ENCODE peak calls at places on chromosomes 16 and 17, in six cellular contexts. B, V, D, R, Z and K are unnamed samples.

GRCh38 chr17:44610871-44611270 is 45.4 kb upstream of the MEIOC start:
- DNase-seq in B (no peak), V (no peak), D (no peak), R (no peak), Z (no peak), K (no peak)

GRCh38 chr17:63973930-63974593 is 1.3 kb upstream of the SCN4A start:
- DNase-seq in B (no peak), V (no peak), D (no peak), R (no peak), Z (no peak), K (no peak)

GRCh38 chr17:81579821-81580321 is 27.7 kb upstream of the FAAP100 start:
- DNase-seq in B (no peak), V (no peak), D (no peak), R (no peak), Z (no peak), K (no peak)

GRCh38 chr16:3158498-3159314 is 23.9 kb downstream of the ZNF213 start:
- DNase-seq in B (peak; percentile 87), V (peak; percentile 94), D (peak; percentile 97), R (peak; percentile 70), Z (peak; percentile 85), K (peak; percentile 64)

GRCh38 chr16:20849587-20850390 is 43.5 kb downstream of the REXO5 start:
- DNase-seq in B (peak; percentile 28), V (peak; percentile 54), D (peak; percentile 51), R (no peak), Z (no peak), K (no peak)

GRCh38 chr17:67054011-67054591 is 9.7 kb downstream of the CACNG1 start:
- DNase-seq in B (no peak), V (no peak), D (no peak), R (no peak), Z (no peak), K (no peak)

GRCh38 chr17:46722662-46723285 is 95.7 kb downstream of the WNT3 start:
- DNase-seq in B (no peak), V (no peak), D (no peak), R (no peak), Z (no peak), K (no peak)

GRCh38 chr16:88195021-88195581 is 187.7 kb upstream of the ZNF469 start:
- DNase-seq in B (no peak), V (no peak), D (no peak), R (no peak), Z (no peak), K (no peak)

GRCh38 chr17:40672654-40673053 is 7.7 kb upstream of the KRT222 start:
- DNase-seq in B (no peak), V (no peak), D (no peak), R (no peak), Z (no peak), K (no peak)

GRCh38 chr16:70481929-70482536 is 27.6 kb downstream of the FCSK start:
- DNase-seq in B (no peak), V (no peak), D (no peak), R (no peak), Z (no peak), K (no peak)

GRCh38 chr17:39538875-39539274 is 68.8 kb downstream of the NEUROD2 start:
- DNase-seq in B (no peak), V (no peak), D (no peak), R (no peak), Z (no peak), K (no peak)

GRCh38 chr16:67608367-67608766 is 36.6 kb upstream of the CARMIL2 start:
- DNase-seq in B (no peak), V (no peak), D (no peak), R (no peak), Z (no peak), K (no peak)

GRCh38 chr17:3529817-3530741 is 27.5 kb downstream of the TRPV3 start:
- DNase-seq in B (no peak), V (no peak), D (no peak), R (no peak), Z (no peak), K (no peak)

GRCh38 chr16:57392694-57393093 is 11.9 kb upstream of the CCL17 start:
- DNase-seq in B (no peak), V (no peak), D (no peak), R (no peak), Z (no peak), K (no peak)